ENCODE peak calls at places on chromosomes 6 and 20, in seven cellular contexts. R is HCT116; Z is psoas muscle; I is CD8-positive, alpha-beta T cell; O is Panc1; J is heart right ventricle; G is cardiac muscle cell. N is an unnamed sample. For H3K4me1, the result is how much of the 10 kb centered on the place peaks cover.

GRCh38 chr6:110514818-110515217 is 38.4 kb upstream of the SLC22A16 start:
- DNase-seq in J (no peak), Z (no peak), I (no peak), O (no peak), R (no peak), G (no peak), N (no peak)

GRCh38 chr6:113475392-113475791 is 381.8 kb upstream of the MARCKS start:
- DNase-seq in O (no peak), G (no peak), I (no peak), Z (peak), R (no peak), J (no peak), N (no peak)

GRCh38 chr6:3806169-3806922 is 42.8 kb upstream of the FAM50B start:
- DNase-seq in G (no peak), Z (no peak), I (no peak), J (no peak), O (no peak), R (no peak), N (no peak)

GRCh38 chr6:98260382-98260781 is 574.0 kb upstream of the POU3F2 start:
- DNase-seq in O (no peak), R (no peak), G (no peak), Z (no peak), J (no peak), I (no peak), N (no peak)

GRCh38 chr20:38990728-38991127 is 28.6 kb downstream of the DHX35 start:
- DNase-seq in R (no peak), G (no peak), I (no peak), J (no peak), Z (no peak), O (no peak), N (no peak)

GRCh38 chr6:155215906-155216305 is 47.9 kb upstream of the CLDN20 start:
- DNase-seq in G (no peak), Z (no peak), J (no peak), O (no peak), R (no peak), I (no peak), N (no peak)

GRCh38 chr6:22102671-22103070 is 194.2 kb downstream of the PRL start:
- DNase-seq in J (no peak), O (no peak), R (no peak), I (no peak), Z (no peak), G (no peak), N (no peak)

GRCh38 chr20:42974347-42974746 is 215.4 kb downstream of the PTPRT start:
- DNase-seq in Z (no peak), G (no peak), J (no peak), I (no peak), R (no peak), O (no peak), N (no peak)

GRCh38 chr6:85449388-85449817 is 480 bp upstream of the NT5E start:
- DNase-seq in G (peak), I (peak), Z (no peak), J (no peak), R (no peak), O (no peak), N (no peak)

GRCh38 chr6:39389372-39389767 is 66.9 kb upstream of the KCNK16 start:
- DNase-seq in J (no peak), I (no peak), R (no peak), Z (no peak), G (peak), O (no peak), N (no peak)

GRCh38 chr6:150697515-150697914 is 97.8 kb downstream of the PLEKHG1 start:
- DNase-seq in R (no peak), J (peak), I (no peak), G (no peak), O (no peak), Z (peak), N (no peak)

GRCh38 chr6:31794866-31795615 is 511 bp downstream of the VARS1 start:
- DNase-seq in G (peak), R (no peak), Z (no peak), I (peak), O (no peak), J (no peak), N (no peak)

GRCh38 chr6:133632206-133632605 is 256.7 kb upstream of the TCF21 start:
- DNase-seq in G (peak), O (no peak), J (no peak), I (no peak), R (no peak), Z (no peak), N (no peak)

GRCh38 chr6:73372516-73372915 is 2.8 kb upstream of the OOEP start:
- DNase-seq in O (no peak), J (no peak), G (no peak), I (no peak), Z (no peak), R (no peak), N (no peak)

GRCh38 chr6:3929281-3929798 is 80.2 kb downstream of the FAM50B start:
- DNase-seq in G (peak), Z (peak), I (no peak), O (no peak), J (no peak), R (no peak), N (no peak)

GRCh38 chr6:21918081-21918480 is 324.5 kb downstream of the SOX4 start:
- DNase-seq in J (no peak), G (no peak), I (no peak), R (no peak), Z (no peak), O (no peak), N (no peak)

GRCh38 chr6:35474129-35474977 is 6.2 kb downstream of the RPL10A start:
- DNase-seq in J (no peak), I (no peak), G (no peak), R (no peak), O (no peak), Z (peak), N (no peak)

GRCh38 chr6:109073344-109074235 is 21.1 kb downstream of the SESN1 start:
- DNase-seq in G (peak), J (no peak), R (peak), Z (no peak), O (peak), I (peak), N (peak)

GRCh38 chr6:137697267-137697938 is 169.7 kb upstream of the TNFAIP3 start:
- DNase-seq in Z (no peak), R (no peak), O (no peak), G (peak), J (no peak), I (no peak), N (no peak)

GRCh38 chr6:132300323-132300949 is 100.8 kb downstream of the MOXD1 start:
- DNase-seq in O (peak), G (peak), I (no peak), Z (no peak), J (no peak), R (peak), N (peak)

GRCh38 chr20:38833154-38833856 is 27.8 kb downstream of the PPP1R16B start:
- DNase-seq in G (no peak), I (no peak), Z (no peak), J (no peak), O (no peak), R (no peak), N (no peak)

GRCh38 chr6:7389162-7389450 is 436 bp downstream of the CAGE1 start:
- DNase-seq in O (no peak), I (no peak), Z (no peak), G (peak), J (no peak), R (no peak), N (no peak)

GRCh38 chr6:141077355-141078333 is 1055.1 kb upstream of the GJE1 start:
- DNase-seq in J (no peak), R (peak), Z (no peak), G (peak), O (no peak), I (no peak), N (peak)

GRCh38 chr6:169724554-169725269 is 412 bp upstream of the PHF10 start:
- DNase-seq in G (no peak), O (no peak), J (peak), R (no peak), I (peak), Z (peak), N (no peak)

GRCh38 chr20:61382194-61382593 is 130.1 kb downstream of the CDH4 start:
- DNase-seq in R (no peak), Z (no peak), O (no peak), J (no peak), I (no peak), G (no peak), N (no peak)

GRCh38 chr6:134238960-134239795 is 78.7 kb downstream of the SGK1 start:
- DNase-seq in I (no peak), O (no peak), Z (no peak), R (no peak), G (peak), J (no peak), N (no peak)

GRCh38 chr6:77038801-77039200 is 424.5 kb downstream of the HTR1B start:
- DNase-seq in O (no peak), G (peak), R (no peak), Z (no peak), J (no peak), I (no peak), N (no peak)

GRCh38 chr6:56863366-56863765 is 91.5 kb upstream of the BEND6 start:
- DNase-seq in O (peak), R (no peak), Z (no peak), J (no peak), I (no peak), G (peak), N (no peak)

GRCh38 chr6:41449399-41450245 is 96.6 kb upstream of the FOXP4 start:
- DNase-seq in O (no peak), I (no peak), Z (peak), R (no peak), J (peak), G (peak), N (no peak)

GRCh38 chr6:17959317-17959716 is 28.1 kb downstream of the KIF13A start:
- DNase-seq in R (no peak), G (no peak), O (no peak), I (no peak), Z (no peak), J (no peak), N (no peak)

GRCh38 chr6:74409447-74409846 is 713.4 kb downstream of the CD109 start:
- DNase-seq in J (no peak), O (peak), R (peak), I (no peak), G (peak), Z (no peak), N (no peak)

GRCh38 chr6:136639671-136640070 is 89.4 kb upstream of the MAP7 start:
- DNase-seq in J (no peak), O (no peak), G (no peak), Z (no peak), I (no peak), R (no peak), N (no peak)

GRCh38 chr6:169156108-169156821 is 97.4 kb downstream of the THBS2 start:
- DNase-seq in R (no peak), J (no peak), G (peak), Z (no peak), I (no peak), O (no peak), N (no peak)

GRCh38 chr20:48115511-48115910 is 330.2 kb upstream of the SULF2 start:
- DNase-seq in J (no peak), O (no peak), Z (no peak), I (no peak), G (no peak), R (no peak), N (no peak)
- H3K4me1 ChIP-seq in J (under half), O (under half), Z (under half), I (under half), G (under half), R (under half), N (under half)

DNA sequence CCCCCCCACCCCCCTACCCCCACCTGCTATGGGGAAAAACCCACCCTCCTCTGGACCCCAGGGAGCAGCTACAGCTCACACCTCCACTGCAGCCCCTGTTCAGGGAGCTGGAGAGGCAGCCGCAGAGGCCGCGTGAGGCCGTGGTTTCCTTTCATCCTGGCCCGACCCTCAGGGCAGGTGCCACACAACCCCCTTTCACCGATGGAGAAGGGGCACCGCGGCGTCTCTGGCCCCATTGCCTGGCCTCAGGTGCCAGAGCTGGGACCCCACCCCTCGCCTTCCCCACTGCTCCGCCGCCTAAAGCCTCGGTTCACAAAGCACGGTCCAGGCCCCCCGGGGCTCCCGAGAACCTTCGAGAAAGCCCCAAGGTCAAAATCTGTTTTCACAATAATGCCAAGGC is 11.8 kb upstream of the KCNQ2 start:
- DNase-seq in Z (peak), I (no peak), R (no peak), J (no peak), O (no peak), G (no peak), N (no peak)
- H3K27ac ChIP-seq in Z (no peak), I (no peak), R (no peak), J (no peak), O (no peak), G (no peak), N (no peak)

GRCh38 chr6:142361345-142361744 is 59.5 kb downstream of the ADGRG6 start:
- DNase-seq in G (no peak), I (no peak), J (no peak), R (no peak), Z (no peak), O (no peak), N (no peak)

GRCh38 chr6:142356271-142356938 is 54.6 kb downstream of the ADGRG6 start:
- DNase-seq in Z (no peak), R (no peak), G (peak), I (no peak), J (no peak), O (no peak), N (no peak)

GRCh38 chr6:142357879-142358278 is 56.1 kb downstream of the ADGRG6 start:
- DNase-seq in Z (no peak), J (no peak), O (no peak), I (no peak), G (no peak), R (no peak), N (no peak)

GRCh38 chr6:142361765-142362540 is 60.1 kb downstream of the ADGRG6 start:
- DNase-seq in Z (no peak), G (peak), J (no peak), R (no peak), I (no peak), O (no peak), N (no peak)

GRCh38 chr6:142359271-142359960 is 57.6 kb downstream of the ADGRG6 start:
- DNase-seq in G (peak), I (no peak), J (no peak), O (no peak), R (no peak), Z (no peak), N (no peak)
- H3K4me1 ChIP-seq in G (under half), I (under half), J (under half), O (half or more), R (under half), Z (under half), N (under half)

DNA sequence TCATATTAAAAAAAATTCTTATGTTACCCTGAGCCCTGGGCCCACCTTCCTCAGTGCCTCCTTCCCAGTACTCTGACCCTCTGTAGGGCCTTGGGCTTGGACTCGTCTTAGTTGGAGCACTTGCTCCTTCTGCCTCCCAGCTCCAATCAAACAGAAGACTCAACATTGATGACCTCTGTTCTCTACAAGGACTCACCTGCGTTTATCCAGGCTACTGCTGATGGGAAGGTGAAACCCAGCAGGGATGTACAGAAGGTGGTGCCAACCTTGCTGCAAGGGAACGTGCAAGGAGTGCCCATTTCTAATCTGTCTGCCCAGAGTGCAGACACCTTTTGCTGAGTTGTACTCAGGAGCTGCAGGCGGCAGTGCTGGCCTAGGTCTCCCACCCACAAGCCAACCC is 38.9 kb downstream of the FYN start:
- DNase-seq in Z (no peak), O (no peak), G (no peak), J (no peak), I (no peak), R (no peak), N (no peak)
- H3K27ac ChIP-seq in Z (no peak), O (no peak), G (no peak), J (peak), I (no peak), R (no peak), N (no peak)

DNA sequence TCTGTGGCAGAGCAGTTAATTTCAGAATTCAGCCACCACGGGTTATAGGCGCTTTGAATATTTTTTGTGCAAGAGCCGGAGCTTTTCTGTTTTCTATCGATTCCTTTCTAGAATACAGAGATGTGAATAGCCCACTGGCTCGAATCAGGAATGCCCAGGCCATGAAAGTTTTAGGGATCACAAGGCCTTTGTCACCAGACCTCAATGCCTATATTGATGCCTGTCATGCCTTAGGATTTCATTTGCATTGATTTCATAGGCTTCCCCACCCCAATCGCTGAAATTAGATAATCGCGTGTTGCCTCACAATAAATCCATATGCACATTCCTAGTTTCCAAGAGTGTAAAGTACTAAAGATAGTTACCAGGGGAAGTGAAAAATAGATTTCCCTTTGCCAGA is 150.7 kb downstream of the SASH1 start:
- DNase-seq in J (no peak), R (no peak), I (no peak), O (no peak), G (no peak), Z (no peak), N (no peak)
- H3K4me1 ChIP-seq in J (half or more), R (under half), I (under half), O (under half), G (under half), Z (under half), N (under half)

GRCh38 chr6:25637946-25638345 is 14.1 kb upstream of the SCGN start:
- DNase-seq in G (no peak), O (no peak), R (no peak), Z (no peak), J (no peak), I (no peak), N (peak)
- H3K27ac ChIP-seq in G (no peak), O (no peak), R (no peak), Z (no peak), J (no peak), I (no peak), N (no peak)

DNA sequence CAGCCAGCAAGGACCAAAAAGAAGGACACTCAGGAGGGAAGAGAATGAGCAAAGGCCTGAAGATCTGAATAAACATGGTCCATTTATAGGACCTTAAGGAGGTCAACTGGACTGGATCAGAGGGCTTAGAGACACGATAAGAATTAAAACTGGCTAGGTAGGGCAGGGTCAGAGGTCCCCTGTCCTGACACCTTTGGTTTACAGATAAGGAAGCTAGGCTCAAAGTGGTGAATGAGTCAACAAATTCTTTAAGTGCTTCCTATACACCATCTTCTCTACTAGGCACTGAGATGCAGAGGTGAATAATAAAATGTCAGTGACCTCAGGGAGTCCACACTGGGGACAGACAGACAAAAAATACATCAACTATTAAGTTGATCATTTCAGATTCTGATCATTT is 70.3 kb downstream of the HIVEP2 start:
- DNase-seq in R (no peak), Z (no peak), O (no peak), J (no peak), I (no peak), G (no peak), N (no peak)
- H3K4me1 ChIP-seq in R (under half), Z (half or more), O (under half), J (half or more), I (half or more), G (under half), N (under half)

GRCh38 chr20:35883778-35884540 is 70.3 kb downstream of the SCAND1 start:
- DNase-seq in O (peak), G (peak), Z (peak), J (peak), I (peak), R (peak), N (peak)
- H3K27ac ChIP-seq in O (peak), G (peak), Z (peak), J (peak), I (no peak), R (peak), N (no peak)